ENCODE peak calls at places on chromosomes 3 and 15, in eight cellular contexts. One of them, this sample, is unnamed.

GRCh38 chr3:179971280-179971679 is 65.5 kb downstream of the PEX5L start:
- DNase-seq in stromal cell of bone marrow: no peak
- DNase-seq in NCI-H1930: no peak
- DNase-seq in OCI-M1: no peak
- DNase-seq in anterior cingulate cortex: no peak
- DNase-seq in NCI-H510A treated with DMSO at 0.1 percent for 48 hours: peak; percentile 64
- DNase-seq in A172: no peak
- DNase-seq in mucosa of gallbladder: no peak
- DNase-seq in this sample: no peak

GRCh38 chr15:70376031-70376928 is 278.6 kb upstream of the TLE3 start:
- DNase-seq in stromal cell of bone marrow: no peak
- DNase-seq in NCI-H1930: no peak
- DNase-seq in OCI-M1: no peak
- DNase-seq in anterior cingulate cortex: no peak
- DNase-seq in NCI-H510A treated with DMSO at 0.1 percent for 48 hours: peak; percentile 20
- DNase-seq in A172: no peak
- DNase-seq in mucosa of gallbladder: no peak
- DNase-seq in this sample: no peak

GRCh38 chr15:90388462-90389182 is 580 bp downstream of the IQGAP1 start:
- DNase-seq in stromal cell of bone marrow: peak; percentile 31
- DNase-seq in NCI-H1930: peak; percentile 32
- DNase-seq in OCI-M1: peak; percentile 77
- DNase-seq in anterior cingulate cortex: no peak
- DNase-seq in NCI-H510A treated with DMSO at 0.1 percent for 48 hours: no peak
- DNase-seq in A172: no peak
- DNase-seq in mucosa of gallbladder: peak; percentile 44
- DNase-seq in this sample: peak; percentile 28

GRCh38 chr15:58760385-58761009 is 10.6 kb upstream of the MINDY2 start:
- DNase-seq in stromal cell of bone marrow: no peak
- DNase-seq in NCI-H1930: peak; percentile 5
- DNase-seq in OCI-M1: no peak
- DNase-seq in anterior cingulate cortex: no peak
- DNase-seq in NCI-H510A treated with DMSO at 0.1 percent for 48 hours: no peak
- DNase-seq in A172: no peak
- DNase-seq in mucosa of gallbladder: no peak
- DNase-seq in this sample: no peak

GRCh38 chr3:37967252-37967881 is 23.2 kb upstream of the VILL start:
- DNase-seq in stromal cell of bone marrow: no peak
- DNase-seq in NCI-H1930: peak; percentile 1
- DNase-seq in OCI-M1: peak; percentile 55
- DNase-seq in anterior cingulate cortex: no peak
- DNase-seq in NCI-H510A treated with DMSO at 0.1 percent for 48 hours: peak; percentile 15
- DNase-seq in A172: peak; percentile 60
- DNase-seq in mucosa of gallbladder: peak; percentile 75
- DNase-seq in this sample: peak; percentile 54

GRCh38 chr15:84852212-84852611 is 32.2 kb upstream of the SLC28A1 start:
- DNase-seq in stromal cell of bone marrow: no peak
- DNase-seq in NCI-H1930: no peak
- DNase-seq in OCI-M1: no peak
- DNase-seq in anterior cingulate cortex: no peak
- DNase-seq in NCI-H510A treated with DMSO at 0.1 percent for 48 hours: no peak
- DNase-seq in A172: no peak
- DNase-seq in mucosa of gallbladder: no peak
- DNase-seq in this sample: no peak

GRCh38 chr3:47669026-47669749 is 90.5 kb upstream of the CSPG5 start:
- DNase-seq in stromal cell of bone marrow: peak; percentile 5
- DNase-seq in NCI-H1930: no peak
- DNase-seq in OCI-M1: no peak
- DNase-seq in anterior cingulate cortex: no peak
- DNase-seq in NCI-H510A treated with DMSO at 0.1 percent for 48 hours: no peak
- DNase-seq in A172: peak; percentile 26
- DNase-seq in mucosa of gallbladder: no peak
- DNase-seq in this sample: no peak

GRCh38 chr3:117322866-117323265 is 613.3 kb downstream of the TUSC7 start:
- DNase-seq in stromal cell of bone marrow: no peak
- DNase-seq in NCI-H1930: no peak
- DNase-seq in OCI-M1: peak; percentile 47
- DNase-seq in anterior cingulate cortex: no peak
- DNase-seq in NCI-H510A treated with DMSO at 0.1 percent for 48 hours: no peak
- DNase-seq in A172: peak; percentile 1
- DNase-seq in mucosa of gallbladder: no peak
- DNase-seq in this sample: no peak

GRCh38 chr3:52959773-52960172 is 62.4 kb upstream of the STIMATE start:
- DNase-seq in stromal cell of bone marrow: no peak
- DNase-seq in NCI-H1930: no peak
- DNase-seq in OCI-M1: no peak
- DNase-seq in anterior cingulate cortex: no peak
- DNase-seq in NCI-H510A treated with DMSO at 0.1 percent for 48 hours: no peak
- DNase-seq in A172: no peak
- DNase-seq in mucosa of gallbladder: no peak
- DNase-seq in this sample: no peak

GRCh38 chr15:25689592-25689991 is 173.5 kb downstream of the ATP10A start:
- DNase-seq in stromal cell of bone marrow: no peak
- DNase-seq in NCI-H1930: no peak
- DNase-seq in OCI-M1: no peak
- DNase-seq in anterior cingulate cortex: no peak
- DNase-seq in NCI-H510A treated with DMSO at 0.1 percent for 48 hours: no peak
- DNase-seq in A172: no peak
- DNase-seq in mucosa of gallbladder: no peak
- DNase-seq in this sample: no peak

This sample was measured in frontal cortex.